ENCODE peak calls at places on chromosomes 7 and 10, in six cellular contexts. Q, O, X, R, V and A are unnamed samples.

GRCh38 chr7:44713680-44714335 is 34.8 kb upstream of the ZMIZ2 start:
- DNase-seq in Q (no peak), O (no peak), X (no peak), R (no peak), V (peak), A (no peak)

GRCh38 chr10:33376976-33377657 is 42.6 kb upstream of the NRP1 start:
- DNase-seq in Q (no peak), O (no peak), X (no peak), R (no peak), V (peak), A (no peak)

GRCh38 chr7:155590215-155591023 is 44.1 kb upstream of the CNPY1 start:
- DNase-seq in Q (peak), O (peak), X (no peak), R (peak), V (peak), A (peak)

GRCh38 chr7:37927739-37928444 is 7.5 kb downstream of the EPDR1 start:
- DNase-seq in Q (no peak), O (no peak), X (no peak), R (no peak), V (no peak), A (no peak)

GRCh38 chr10:1538531-1539061 is 198.7 kb downstream of the ADARB2 start:
- DNase-seq in Q (no peak), O (no peak), X (no peak), R (no peak), V (no peak), A (no peak)

GRCh38 chr7:73703985-73704639 is 15.4 kb downstream of the STX1A start:
- DNase-seq in Q (peak), O (peak), X (no peak), R (peak), V (peak), A (peak)

GRCh38 chr7:135905858-135906257 is 71.3 kb downstream of the MTPN start:
- DNase-seq in Q (no peak), O (no peak), X (no peak), R (no peak), V (no peak), A (no peak)

GRCh38 chr7:10468908-10469307 is 504.8 kb upstream of the PHF14 start:
- DNase-seq in Q (no peak), O (no peak), X (no peak), R (no peak), V (no peak), A (no peak)

GRCh38 chr10:120011359-120012132 is 119.0 kb downstream of the SEC23IP start:
- DNase-seq in Q (no peak), O (no peak), X (no peak), R (peak), V (no peak), A (peak)

GRCh38 chr7:131225619-131226101 is 102.0 kb upstream of the MKLN1 start:
- DNase-seq in Q (peak), O (no peak), X (no peak), R (no peak), V (peak), A (no peak)

GRCh38 chr7:111873963-111874693 is 311.8 kb upstream of the IMMP2L start:
- DNase-seq in Q (no peak), O (no peak), X (no peak), R (peak), V (peak), A (no peak)

GRCh38 chr10:53071505-53072125 is 299.0 kb upstream of the MBL2 start:
- DNase-seq in Q (no peak), O (no peak), X (no peak), R (no peak), V (no peak), A (no peak)

GRCh38 chr10:112030431-112030830 is 153.1 kb downstream of the GPAM start:
- DNase-seq in Q (no peak), O (no peak), X (no peak), R (no peak), V (no peak), A (no peak)

GRCh38 chr10:123380491-123381085 is 226.4 kb downstream of the BUB3 start:
- DNase-seq in Q (peak), O (no peak), X (no peak), R (peak), V (peak), A (peak)

GRCh38 chr10:14671383-14671782 is 103.3 kb downstream of the FAM107B start:
- DNase-seq in Q (peak), O (no peak), X (no peak), R (peak), V (peak), A (no peak)

GRCh38 chr7:98240961-98241673 is 10.9 kb downstream of the TECPR1 start:
- DNase-seq in Q (peak), O (peak), X (peak), R (peak), V (peak), A (peak)

GRCh38 chr7:14381936-14382335 is 392.5 kb upstream of the ETV1 start:
- DNase-seq in Q (no peak), O (no peak), X (no peak), R (no peak), V (no peak), A (no peak)

GRCh38 chr10:88702848-88703597 is 3.0 kb upstream of the LIPK start:
- DNase-seq in Q (peak), O (no peak), X (no peak), R (peak), V (no peak), A (no peak)

GRCh38 chr7:134645935-134646334 is 718 bp upstream of the BPGM start:
- DNase-seq in Q (peak), O (peak), X (no peak), R (peak), V (peak), A (no peak)

GRCh38 chr10:84224411-84225028 is 824 bp downstream of the LRIT2 start:
- DNase-seq in Q (peak), O (peak), X (no peak), R (peak), V (no peak), A (no peak)

GRCh38 chr7:64045301-64046040 is at the start of gene ZNF727:
- DNase-seq in Q (no peak), O (no peak), X (peak), R (no peak), V (no peak), A (peak)

GRCh38 chr10:47050618-47051455 is 139.6 kb downstream of the PTPN20 start:
- DNase-seq in Q (peak), O (no peak), X (no peak), R (no peak), V (no peak), A (no peak)

GRCh38 chr10:128001346-128001745 is 94.4 kb downstream of the PTPRE start:
- DNase-seq in Q (no peak), O (no peak), X (no peak), R (no peak), V (no peak), A (no peak)

GRCh38 chr7:47188653-47189315 is 393.1 kb downstream of the TNS3 start:
- DNase-seq in Q (no peak), O (no peak), X (no peak), R (no peak), V (no peak), A (peak)

GRCh38 chr7:50956522-50957155 is 173.9 kb upstream of the GRB10 start:
- DNase-seq in Q (no peak), O (no peak), X (no peak), R (no peak), V (no peak), A (no peak)

GRCh38 chr10:115956225-115957009 is 316.6 kb downstream of the GFRA1 start:
- DNase-seq in Q (no peak), O (no peak), X (no peak), R (no peak), V (peak), A (no peak)

GRCh38 chr10:133278577-133279265 is 2.1 kb upstream of the ADAM8 start:
- DNase-seq in Q (peak), O (peak), X (peak), R (no peak), V (no peak), A (no peak)

GRCh38 chr7:69612981-69613380 is 14.7 kb downstream of the AUTS2 start:
- DNase-seq in Q (no peak), O (no peak), X (no peak), R (no peak), V (no peak), A (no peak)

GRCh38 chr7:132226626-132227290 is 349.5 kb downstream of the PLXNA4 start:
- DNase-seq in Q (no peak), O (no peak), X (no peak), R (no peak), V (no peak), A (no peak)

GRCh38 chr7:75814407-75814947 is 871 bp upstream of the CCL24 start:
- DNase-seq in Q (no peak), O (no peak), X (no peak), R (no peak), V (peak), A (no peak)

GRCh38 chr10:77264107-77264506 is 373.5 kb downstream of the KCNMA1 start:
- DNase-seq in Q (no peak), O (no peak), X (peak), R (no peak), V (no peak), A (no peak)

GRCh38 chr7:120165231-120165630 is 107.7 kb upstream of the KCND2 start:
- DNase-seq in Q (no peak), O (no peak), X (no peak), R (no peak), V (peak), A (no peak)

GRCh38 chr7:6234384-6234783 is 38.0 kb downstream of the CYTH3 start:
- DNase-seq in Q (no peak), O (peak), X (no peak), R (no peak), V (no peak), A (no peak)

GRCh38 chr10:118621304-118621942 is 26.0 kb upstream of the PRLHR start:
- DNase-seq in Q (no peak), O (no peak), X (peak), R (no peak), V (no peak), A (peak)

GRCh38 chr10:103202319-103202718 is 9.2 kb upstream of the NT5C2 start:
- DNase-seq in Q (no peak), O (no peak), X (no peak), R (no peak), V (no peak), A (no peak)

GRCh38 chr7:134943785-134944400 is 42.4 kb upstream of the AGBL3 start:
- DNase-seq in Q (peak), O (peak), X (peak), R (no peak), V (peak), A (peak)

GRCh38 chr7:74405191-74405898 is 48.4 kb upstream of the GTF2IRD1 start:
- DNase-seq in Q (no peak), O (peak), X (peak), R (peak), V (peak), A (peak)

DNA sequence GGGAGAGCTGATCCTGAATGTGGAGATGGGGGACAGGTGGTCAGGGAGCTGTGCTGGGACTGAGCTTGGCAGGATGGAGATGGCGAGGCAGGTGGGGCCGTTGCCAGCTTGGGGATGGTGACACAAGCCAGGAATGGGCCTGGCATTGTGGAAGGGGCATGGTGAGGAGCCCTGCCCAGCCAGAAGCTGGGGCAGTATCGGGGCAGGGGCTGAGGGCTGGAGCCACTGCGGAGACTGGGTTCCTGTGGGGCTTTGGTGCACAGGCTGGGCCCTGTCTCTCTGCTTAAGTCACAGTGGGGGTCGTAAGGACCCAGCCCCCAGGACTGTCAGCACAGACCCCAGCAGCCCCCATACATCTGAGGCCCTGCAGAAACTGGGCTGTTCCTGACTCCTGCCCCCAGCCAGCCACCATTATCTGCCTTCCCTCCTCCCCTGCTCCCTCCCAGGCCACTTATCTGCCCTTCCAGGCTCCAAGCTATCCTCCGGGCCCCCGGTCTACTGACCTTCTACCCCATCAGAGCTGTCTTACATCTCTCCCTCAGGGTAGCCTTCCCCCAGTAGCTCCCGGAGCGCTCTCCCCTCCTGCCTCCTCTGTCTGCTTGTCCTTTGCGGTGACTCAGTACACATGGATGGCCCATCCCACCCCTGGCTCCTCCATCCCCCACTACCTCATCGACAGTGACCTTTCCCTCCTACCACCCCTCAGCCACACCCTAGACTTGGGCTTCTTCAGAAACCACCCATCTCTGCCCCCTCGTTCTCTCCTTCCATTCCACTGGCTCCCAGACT is 44.2 kb downstream of the PPIF start:
- DNase-seq in Q (peak), O (no peak), X (no peak), R (no peak), V (peak), A (peak)
- TF ChIP-seq EZH2phosphoT487 in Q (no peak), O (no peak), X (no peak), R (no peak), V (no peak), A (no peak)

DNA sequence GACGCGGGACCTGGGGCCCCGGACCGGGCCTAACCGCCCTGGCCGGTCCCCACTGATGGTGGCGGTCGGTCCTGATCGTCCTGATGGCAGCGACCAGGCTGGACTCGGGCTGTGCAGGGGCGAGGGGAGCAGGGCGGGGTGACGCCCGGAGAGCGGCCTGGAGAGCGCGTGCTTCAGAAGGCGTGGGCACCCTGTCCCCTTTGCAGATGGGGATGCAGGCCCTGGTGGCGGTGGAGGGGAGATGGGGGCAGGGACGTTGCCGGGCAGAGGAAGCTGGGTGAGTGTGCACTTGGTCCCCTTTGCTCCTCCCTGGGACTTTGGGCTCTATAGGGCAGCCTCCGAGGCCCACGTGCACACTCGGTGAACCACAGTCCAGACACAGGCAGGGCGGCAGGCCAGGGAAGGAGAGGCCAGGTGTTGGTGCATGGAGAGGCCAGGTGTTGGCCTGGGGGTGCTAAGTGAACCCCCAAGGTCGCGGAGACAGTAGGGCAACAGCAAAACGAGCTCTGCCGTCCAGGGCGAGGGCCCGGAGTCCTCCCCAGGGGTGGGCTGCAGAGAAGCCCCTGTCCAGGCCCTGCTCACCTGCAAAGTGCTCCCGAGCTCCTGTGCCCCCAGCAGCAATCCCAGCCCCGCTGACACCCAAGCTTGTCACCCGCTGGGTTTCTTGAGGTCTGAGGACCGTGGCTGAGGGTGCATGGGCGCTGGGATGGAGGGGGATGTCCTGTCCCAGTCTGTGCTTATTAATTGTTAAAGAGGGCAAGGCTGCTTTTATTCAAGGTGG is 42.3 kb upstream of the FAM20C start:
- DNase-seq in Q (peak), O (no peak), X (no peak), R (peak), V (peak), A (peak)
- TF ChIP-seq EZH2phosphoT487 in Q (no peak), O (no peak), X (no peak), R (no peak), V (no peak), A (no peak)

DNA sequence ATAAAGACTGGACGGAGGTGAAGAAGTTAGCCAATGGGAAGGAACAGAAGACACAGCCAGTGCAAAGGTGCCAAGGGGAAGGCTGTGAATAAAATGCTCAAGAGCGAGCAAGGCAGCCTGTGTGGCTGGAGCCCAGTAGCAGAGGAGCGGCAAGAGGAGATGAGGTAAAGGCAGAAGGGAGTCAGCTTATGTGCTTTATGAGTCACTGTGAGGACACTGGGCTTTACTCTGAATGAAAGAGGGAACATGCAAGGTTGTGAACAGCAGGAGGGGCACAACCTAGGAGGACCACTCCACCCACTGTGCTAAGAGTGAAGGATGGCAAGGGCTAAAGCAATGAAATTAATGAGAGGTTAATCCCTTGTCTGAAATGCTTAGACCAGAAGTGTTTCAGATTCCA is 129.0 kb upstream of the ODAD2 start:
- DNase-seq in Q (no peak), O (no peak), X (no peak), R (no peak), V (peak), A (no peak)
- TF ChIP-seq EZH2phosphoT487 in Q (no peak), O (no peak), X (no peak), R (no peak), V (no peak), A (no peak)

GRCh38 chr10:43199088-43199683 is 60.9 kb downstream of the CSGALNACT2 start:
- DNase-seq in Q (no peak), O (no peak), X (no peak), R (no peak), V (no peak), A (no peak)

GRCh38 chr10:43198682-43199005 is 60.4 kb downstream of the CSGALNACT2 start:
- DNase-seq in Q (no peak), O (no peak), X (no peak), R (no peak), V (no peak), A (peak)

GRCh38 chr10:43196981-43197833 is 59.0 kb downstream of the CSGALNACT2 start:
- DNase-seq in Q (no peak), O (no peak), X (no peak), R (no peak), V (no peak), A (peak)

GRCh38 chr10:43196131-43196980 is 58.1 kb downstream of the CSGALNACT2 start:
- DNase-seq in Q (no peak), O (no peak), X (no peak), R (no peak), V (no peak), A (peak)

GRCh38 chr10:43197834-43198681 is 59.8 kb downstream of the CSGALNACT2 start:
- DNase-seq in Q (no peak), O (peak), X (no peak), R (peak), V (peak), A (peak)
- TF ChIP-seq EZH2phosphoT487 in Q (no peak), O (no peak), X (no peak), R (no peak), V (no peak), A (no peak)